ENCODE peak calls at places on chromosomes 5 and 9, in five cellular contexts. W is IMR-90, O is A549, G is SK-N-SH, F is GM12878. Q is an unnamed sample.

GRCh38 chr5:101364469-101364868 is 461.4 kb upstream of the ST8SIA4 start:
- DNase-seq in W (no peak), O (no peak), G (no peak), F (no peak), Q (no peak)

GRCh38 chr5:151019331-151019730 is 1.1 kb upstream of the GPX3 start:
- DNase-seq in W (no peak), O (no peak), G (no peak), F (no peak), Q (no peak)

GRCh38 chr5:8577792-8578191 is 708.8 kb downstream of the MTRR start:
- DNase-seq in W (peak), O (no peak), G (no peak), F (no peak), Q (no peak)

GRCh38 chr5:132758406-132758805 is 11.2 kb downstream of the CCNI2 start:
- DNase-seq in W (no peak), O (no peak), G (no peak), F (no peak), Q (no peak)

GRCh38 chr9:93013856-93014582 is 44.5 kb upstream of the SUSD3 start:
- DNase-seq in W (no peak), O (no peak), G (peak), F (no peak), Q (no peak)

GRCh38 chr5:135660826-135661555 is 82.2 kb upstream of the CXCL14 start:
- DNase-seq in W (no peak), O (no peak), G (no peak), F (no peak), Q (no peak)

GRCh38 chr9:5592231-5592630 is 36.7 kb upstream of the RIC1 start:
- DNase-seq in W (no peak), O (no peak), G (no peak), F (no peak), Q (no peak)

GRCh38 chr9:127202461-127203139 is 62.0 kb upstream of the GARNL3 start:
- DNase-seq in W (no peak), O (no peak), G (peak), F (no peak), Q (no peak)

GRCh38 chr5:145493435-145493834 is 341.7 kb downstream of the PRELID2 start:
- DNase-seq in W (no peak), O (no peak), G (no peak), F (no peak), Q (no peak)

GRCh38 chr9:31519011-31519410 is 865.4 kb upstream of the ACO1 start:
- DNase-seq in W (no peak), O (no peak), G (no peak), F (peak), Q (no peak)

GRCh38 chr5:39224196-39224754 is 4.9 kb upstream of the FYB1 start:
- DNase-seq in W (peak), O (peak), G (no peak), F (no peak), Q (peak)

GRCh38 chr9:129568560-129569505 is 52.1 kb downstream of the C9orf50 start:
- DNase-seq in W (no peak), O (peak), G (peak), F (no peak), Q (peak)

GRCh38 chr9:127931092-127931881 is 710 bp upstream of the PIP5KL1 start:
- DNase-seq in W (peak), O (peak), G (peak), F (no peak), Q (peak)

GRCh38 chr5:160213537-160213936 is 15.8 kb upstream of the FABP6 start:
- DNase-seq in W (peak), O (peak), G (no peak), F (no peak), Q (peak)
- TF ChIP-seq RCOR1 in W (no peak), O (no peak), G (no peak), F (no peak), Q (no peak)

GRCh38 chr9:90022474-90022873 is 417.7 kb downstream of the GADD45G start:
- DNase-seq in W (no peak), O (peak), G (no peak), F (no peak), Q (peak)

GRCh38 chr9:90021216-90021906 is 416.5 kb downstream of the GADD45G start:
- DNase-seq in W (no peak), O (no peak), G (no peak), F (no peak), Q (no peak)

GRCh38 chr9:90019596-90019995 is 414.8 kb downstream of the GADD45G start:
- DNase-seq in W (no peak), O (no peak), G (no peak), F (no peak), Q (no peak)

GRCh38 chr9:90018688-90019087 is 413.9 kb downstream of the GADD45G start:
- DNase-seq in W (no peak), O (no peak), G (no peak), F (no peak), Q (no peak)

DNA sequence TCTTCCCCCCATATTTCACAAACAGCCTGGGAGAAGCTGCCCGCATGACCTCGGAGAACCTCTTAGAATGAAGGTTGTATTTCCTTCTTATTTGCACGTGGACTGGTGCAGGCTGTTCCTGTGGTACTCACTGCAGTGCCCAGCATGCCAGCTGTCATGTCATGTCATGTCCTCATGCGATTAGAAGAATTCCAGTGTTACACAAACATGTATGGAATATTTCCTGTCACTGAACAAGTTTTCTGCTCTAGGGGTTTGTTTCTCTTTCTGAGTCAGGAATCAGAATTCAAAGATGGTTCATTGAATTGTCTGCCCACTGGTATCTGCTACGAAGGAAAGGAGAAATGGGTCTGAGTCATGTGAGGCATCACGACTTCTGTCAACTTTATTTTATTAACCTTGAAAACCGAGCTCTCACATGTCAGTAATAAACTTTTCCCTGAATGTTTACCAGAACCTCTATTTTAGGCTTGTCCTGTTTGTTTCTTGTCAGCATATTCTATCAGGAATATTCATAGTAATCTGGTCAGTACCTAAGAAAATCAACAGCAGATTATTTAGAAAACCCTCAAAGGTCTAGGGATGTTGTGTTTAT is 415.6 kb downstream of the GADD45G start:
- DNase-seq in W (no peak), O (no peak), G (no peak), F (no peak), Q (no peak)
- TF ChIP-seq USF2 in W (no peak), O (no peak), G (no peak), F (no peak), Q (no peak)

DNA sequence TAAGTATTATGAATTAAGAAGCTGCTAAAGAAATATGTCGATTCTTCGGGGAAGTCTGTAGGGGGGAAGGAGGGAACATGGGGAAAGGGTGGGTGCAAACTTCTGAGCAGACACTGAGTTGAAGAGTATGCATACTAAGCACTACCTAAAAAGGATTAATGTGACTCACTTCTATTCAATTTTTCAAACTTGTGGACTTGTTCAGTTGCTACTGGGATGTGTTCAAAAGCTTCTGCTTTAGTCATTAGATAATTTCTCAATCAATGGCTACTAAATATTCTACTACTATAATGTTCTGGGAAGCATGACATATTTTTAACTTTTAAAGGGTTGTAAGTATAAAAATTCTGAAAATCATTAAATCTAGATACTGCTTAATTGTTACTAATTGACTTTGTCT is 109.7 kb upstream of the FER start:
- DNase-seq in W (no peak), O (no peak), G (no peak), F (no peak), Q (no peak)
- TF ChIP-seq RCOR1 in W (no peak), O (no peak), G (no peak), F (no peak), Q (no peak)

GRCh38 chr5:56481998-56482698 is 249.0 kb upstream of the ANKRD55 start:
- DNase-seq in W (no peak), O (no peak), G (peak), F (no peak), Q (no peak)
- TF ChIP-seq USF2 in W (no peak), O (no peak), G (no peak), F (no peak), Q (no peak)

GRCh38 chr5:168910874-168911273 is 331.7 kb upstream of the PANK3 start:
- DNase-seq in W (no peak), O (no peak), G (no peak), F (no peak), Q (no peak)

GRCh38 chr5:168903082-168903481 is 323.9 kb upstream of the PANK3 start:
- DNase-seq in W (no peak), O (no peak), G (peak), F (no peak), Q (no peak)

DNA sequence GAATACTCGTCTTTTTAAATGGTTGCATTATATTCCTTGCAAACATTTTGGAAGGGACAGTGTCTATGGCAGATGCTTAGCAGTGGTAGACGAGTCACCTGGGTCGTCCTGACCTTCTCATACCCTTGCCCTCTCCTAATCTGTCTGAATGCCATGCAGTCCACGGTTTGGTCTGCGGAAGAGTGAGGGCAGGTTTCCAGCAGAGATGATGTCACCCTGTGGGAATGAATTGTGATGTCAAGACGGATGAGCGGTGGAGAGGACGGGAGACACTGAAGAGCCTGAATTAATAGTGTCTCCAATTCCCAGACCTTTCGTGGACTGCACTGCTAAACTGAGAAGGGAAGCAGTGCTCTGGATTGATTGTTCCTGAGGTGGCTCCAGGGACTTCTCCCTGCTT is 329.0 kb upstream of the PANK3 start:
- DNase-seq in W (no peak), O (peak), G (no peak), F (no peak), Q (no peak)
- TF ChIP-seq RCOR1 in W (no peak), O (no peak), G (no peak), F (no peak), Q (no peak)

GRCh38 chr5:76083555-76084495 is 642 bp downstream of the SV2C start:
- DNase-seq in W (no peak), O (no peak), G (peak), F (no peak), Q (no peak)

GRCh38 chr5:76082790-76083554 is at the start of gene SV2C:
- DNase-seq in W (no peak), O (peak), G (peak), F (no peak), Q (no peak)

GRCh38 chr5:76084496-76085285 is 1.5 kb downstream of the SV2C start:
- DNase-seq in W (no peak), O (no peak), G (peak), F (no peak), Q (no peak)

GRCh38 chr5:76085286-76085579 is 2.0 kb downstream of the SV2C start:
- DNase-seq in W (no peak), O (no peak), G (no peak), F (no peak), Q (no peak)

GRCh38 chr5:76081811-76082783 is 1.1 kb upstream of the SV2C start:
- DNase-seq in W (no peak), O (no peak), G (peak), F (no peak), Q (no peak)
- TF ChIP-seq USF2 in W (no peak), O (no peak), G (no peak), F (no peak), Q (no peak)

DNA sequence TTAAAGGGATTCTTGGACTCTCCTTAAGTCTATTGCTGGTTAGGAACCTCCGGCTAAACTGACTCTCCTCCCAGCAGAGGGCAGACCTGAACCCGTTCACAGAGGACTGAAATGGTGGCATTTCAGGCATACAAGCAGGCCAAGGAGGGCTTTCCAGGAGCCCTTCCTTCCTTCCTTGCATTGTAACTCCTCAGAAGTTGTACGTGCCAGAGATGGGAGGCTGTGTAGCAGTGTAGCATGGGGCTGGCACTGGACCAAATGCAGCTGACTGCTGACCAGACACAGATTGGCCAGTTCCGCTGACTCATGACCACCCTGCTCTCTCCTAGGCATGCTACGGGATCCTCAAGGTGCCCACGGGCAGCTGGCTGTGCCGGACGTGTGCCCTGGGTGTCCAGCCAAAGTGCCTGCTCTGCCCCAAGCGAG is 36.4 kb downstream of the JADE2 start:
- DNase-seq in W (peak), O (peak), G (peak), F (no peak), Q (peak)
- TF ChIP-seq RCOR1 in W (no peak), O (no peak), G (no peak), F (no peak), Q (no peak)

GRCh38 chr5:67059747-67060490 is 136.7 kb downstream of the CD180 start:
- DNase-seq in W (peak), O (no peak), G (no peak), F (no peak), Q (no peak)
- TF ChIP-seq USF2 in W (peak), O (no peak), G (no peak), F (no peak), Q (no peak)

DNA sequence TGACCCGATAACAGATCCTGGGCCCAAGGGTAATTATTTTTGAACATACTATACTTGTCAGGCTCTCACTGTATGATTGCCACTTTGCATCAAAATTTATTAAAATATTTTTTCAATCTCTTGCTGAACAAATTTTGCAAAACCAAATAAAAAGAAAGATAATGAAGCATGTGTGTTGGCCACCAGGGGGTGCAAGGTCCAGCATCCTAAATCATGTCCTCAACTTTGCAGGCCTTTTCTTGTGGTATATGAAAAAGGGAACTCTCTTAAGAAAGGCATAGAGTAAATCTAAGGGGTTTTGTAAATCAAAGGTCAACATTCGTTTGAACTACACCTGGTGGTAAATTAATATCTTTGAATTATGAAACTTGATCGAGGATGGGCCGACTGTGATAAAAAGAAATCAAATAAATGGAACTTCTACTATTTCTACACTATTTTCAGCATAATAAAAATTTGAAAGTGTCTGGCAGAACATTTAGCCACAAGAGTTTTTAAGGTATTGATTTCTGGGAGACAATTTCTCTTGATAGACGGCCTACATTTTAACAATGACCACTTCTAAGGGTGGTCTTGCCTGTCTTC is 676.5 kb downstream of the DMRTA1 start:
- DNase-seq in W (peak), O (peak), G (peak), F (no peak), Q (no peak)
- TF ChIP-seq RCOR1 in W (no peak), O (no peak), G (no peak), F (no peak), Q (no peak)

DNA sequence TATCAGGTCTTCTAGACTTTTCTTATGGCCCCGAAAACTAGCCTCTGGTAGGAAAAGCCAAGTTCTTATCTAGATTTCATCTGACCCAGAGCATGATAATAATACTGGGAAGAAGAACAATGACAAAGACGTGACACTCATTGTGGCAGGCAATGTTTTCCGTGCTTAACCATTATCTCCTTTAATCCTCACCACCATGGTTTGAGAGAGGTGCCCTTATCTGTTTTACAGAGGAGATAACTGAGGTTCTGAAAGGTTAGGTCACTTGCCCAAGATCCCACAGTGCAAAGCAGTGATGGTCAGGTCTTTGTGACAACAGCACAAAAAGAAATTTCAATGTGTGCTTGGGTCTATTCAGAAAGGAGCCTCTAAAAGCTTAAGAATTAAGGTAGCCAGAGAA is 115.6 kb downstream of the DPYSL3 start:
- DNase-seq in W (no peak), O (no peak), G (no peak), F (no peak), Q (no peak)
- TF ChIP-seq USF2 in W (no peak), O (no peak), G (no peak), F (no peak), Q (no peak)

Q was measured in K562.